ENCODE peak calls at places on chromosomes 12 and 14, in five cellular contexts. W is HepG2, C is H1, G is astrocyte, E is GM23248. V is an unnamed sample.

GRCh38 chr12:108115123-108115745 is 13.9 kb upstream of the WSCD2 start:
- DNase-seq in W (no peak), C (no peak), G (no peak), E (no peak), V (no peak)

GRCh38 chr14:68891851-68892660 is 87.0 kb downstream of the ACTN1 start:
- DNase-seq in W (no peak), C (no peak), G (peak), E (peak), V (no peak)

GRCh38 chr12:118060301-118061010 is 523 bp downstream of the WSB2 start:
- DNase-seq in W (no peak), C (peak), G (no peak), E (peak), V (peak)

GRCh38 chr14:68916358-68916757 is 62.7 kb downstream of the ACTN1 start:
- DNase-seq in W (no peak), C (no peak), G (no peak), E (no peak), V (no peak)

GRCh38 chr12:52249041-52249461 is 16.0 kb downstream of the KRT7 start:
- DNase-seq in W (no peak), C (no peak), G (no peak), E (peak), V (peak)

GRCh38 chr12:81627336-81628189 is 131.6 kb downstream of the PPFIA2 start:
- DNase-seq in W (peak), C (no peak), G (peak), E (peak), V (peak)

GRCh38 chr14:93969082-93969828 is 7.1 kb downstream of the ASB2 start:
- DNase-seq in W (no peak), C (no peak), G (no peak), E (no peak), V (no peak)

GRCh38 chr12:93173178-93173957 is 204.4 kb upstream of the NUDT4 start:
- DNase-seq in W (no peak), C (no peak), G (peak), E (peak), V (no peak)

GRCh38 chr12:121775501-121775900 is 18.0 kb downstream of the RHOF start:
- DNase-seq in W (no peak), C (no peak), G (no peak), E (no peak), V (no peak)

GRCh38 chr12:88579941-88580871 is at the start of gene KITLG:
- DNase-seq in W (peak), C (peak), G (peak), E (peak), V (peak)

GRCh38 chr12:91778938-91779400 is 366.7 kb downstream of the BTG1 start:
- DNase-seq in W (peak), C (no peak), G (peak), E (peak), V (peak)

GRCh38 chr12:68319988-68320623 is 12.1 kb downstream of the MDM1 start:
- DNase-seq in W (no peak), C (no peak), G (peak), E (peak), V (no peak)

GRCh38 chr14:48536318-48536717 is 860.9 kb upstream of the MDGA2 start:
- DNase-seq in W (peak), C (peak), G (no peak), E (no peak), V (no peak)

GRCh38 chr12:106358410-106359241 is 1.1 kb downstream of the POLR3B start:
- DNase-seq in W (peak), C (no peak), G (peak), E (peak), V (peak)

GRCh38 chr12:50621435-50622304 is 116.9 kb downstream of the DIP2B start:
- DNase-seq in W (no peak), C (no peak), G (peak), E (no peak), V (no peak)

GRCh38 chr12:1845010-1845409 is 24.6 kb downstream of the LRTM2 start:
- DNase-seq in W (no peak), C (peak), G (no peak), E (no peak), V (no peak)

GRCh38 chr12:89920866-89921265 is 212.2 kb upstream of the ATP2B1 start:
- DNase-seq in W (no peak), C (no peak), G (no peak), E (no peak), V (no peak)

GRCh38 chr14:31206536-31207286 is 882 bp downstream of the HECTD1 start:
- DNase-seq in W (peak), C (peak), G (peak), E (peak), V (peak)

GRCh38 chr12:50055831-50056628 is 1.4 kb upstream of the ASIC1 start:
- DNase-seq in W (peak), C (peak), G (no peak), E (peak), V (no peak)

GRCh38 chr14:52023518-52023917 is 34.2 kb downstream of the RTRAF start:
- DNase-seq in W (no peak), C (no peak), G (peak), E (peak), V (no peak)

GRCh38 chr12:40146800-40147797 is 41.2 kb upstream of the SLC2A13 start:
- DNase-seq in W (no peak), C (no peak), G (no peak), E (no peak), V (no peak)

GRCh38 chr12:51972849-51973273 is 21.4 kb downstream of the ACVR1B start:
- DNase-seq in W (no peak), C (no peak), G (peak), E (peak), V (no peak)

GRCh38 chr12:127170271-127171180 is 1096.4 kb upstream of the TMEM132C start:
- DNase-seq in W (no peak), C (no peak), G (no peak), E (peak), V (no peak)

GRCh38 chr12:111413442-111414086 is 7.8 kb downstream of the SH2B3 start:
- DNase-seq in W (no peak), C (no peak), G (peak), E (peak), V (no peak)

DNA sequence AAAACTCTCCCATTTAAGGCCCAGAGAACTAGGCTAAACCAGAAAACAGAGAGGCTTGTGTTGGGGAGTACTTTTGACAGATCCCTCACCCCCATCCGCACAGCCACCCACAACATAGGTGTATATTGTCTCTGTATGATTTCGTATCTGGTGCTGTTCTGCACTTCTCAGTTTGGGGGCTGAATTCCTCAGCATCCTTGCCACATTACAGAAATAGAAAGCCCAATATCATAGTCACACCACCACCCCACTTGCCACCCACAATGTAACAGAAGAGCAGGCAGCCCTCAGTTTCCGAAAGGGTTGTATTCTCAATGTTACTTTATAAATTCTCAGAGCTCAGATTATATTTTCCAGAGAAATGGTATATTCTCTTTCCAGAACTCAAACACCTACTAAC is 950.9 kb downstream of the DIO2 start:
- DNase-seq in W (no peak), C (no peak), G (no peak), E (no peak), V (no peak)
- H3K4me2 ChIP-seq in W (no peak), C (no peak), G (no peak), E (no peak), V (no peak)

GRCh38 chr14:53714495-53715389 is 241.9 kb downstream of the BMP4 start:
- DNase-seq in W (no peak), C (no peak), G (peak), E (no peak), V (no peak)
- H3K27ac ChIP-seq in W (peak), C (no peak), G (no peak), E (no peak), V (no peak)

DNA sequence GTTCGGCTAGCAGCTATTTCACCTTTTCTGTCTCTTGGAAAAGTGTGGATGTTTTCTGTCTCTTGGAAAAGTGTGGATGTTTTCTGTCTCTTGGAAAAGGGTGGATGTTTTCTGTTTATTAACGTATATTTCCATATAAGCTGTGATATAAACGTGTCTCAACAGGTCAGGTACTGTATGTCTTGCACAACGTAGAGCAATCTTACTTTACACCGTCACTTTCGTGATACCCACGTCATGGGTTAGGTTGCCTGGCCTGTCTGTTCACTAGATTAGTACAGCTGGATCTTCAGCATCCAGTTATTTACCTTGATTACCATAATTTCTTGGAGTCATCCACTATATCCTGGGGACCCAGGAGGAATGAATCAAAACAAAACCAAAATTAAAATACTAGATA is 14.1 kb downstream of the CLEC7A start:
- DNase-seq in W (no peak), C (no peak), G (no peak), E (no peak), V (no peak)
- H3K4me2 ChIP-seq in W (no peak), C (no peak), G (no peak), E (no peak), V (no peak)

DNA sequence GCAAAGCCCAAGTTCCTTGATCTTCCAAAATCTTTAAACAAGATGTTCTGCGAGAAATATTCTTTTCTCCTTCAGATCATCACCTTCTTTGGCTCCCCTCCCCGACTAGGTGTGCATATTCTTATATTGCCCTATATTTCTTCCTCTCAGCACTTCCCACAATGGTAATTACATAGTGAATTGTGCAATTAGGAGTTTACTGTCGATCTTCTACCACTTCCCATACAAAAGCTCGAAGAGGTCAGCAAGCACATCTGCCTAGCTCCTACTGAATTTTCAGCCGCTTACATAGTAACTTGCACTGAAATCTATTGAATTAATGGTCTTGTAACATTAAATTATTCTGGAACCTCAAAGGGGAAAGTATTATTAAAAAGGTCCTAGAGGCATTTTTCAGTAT is 16.7 kb downstream of the OSBPL8 start:
- DNase-seq in W (no peak), C (no peak), G (no peak), E (no peak), V (no peak)
- H3K27ac ChIP-seq in W (no peak), C (no peak), G (no peak), E (no peak), V (no peak)

DNA sequence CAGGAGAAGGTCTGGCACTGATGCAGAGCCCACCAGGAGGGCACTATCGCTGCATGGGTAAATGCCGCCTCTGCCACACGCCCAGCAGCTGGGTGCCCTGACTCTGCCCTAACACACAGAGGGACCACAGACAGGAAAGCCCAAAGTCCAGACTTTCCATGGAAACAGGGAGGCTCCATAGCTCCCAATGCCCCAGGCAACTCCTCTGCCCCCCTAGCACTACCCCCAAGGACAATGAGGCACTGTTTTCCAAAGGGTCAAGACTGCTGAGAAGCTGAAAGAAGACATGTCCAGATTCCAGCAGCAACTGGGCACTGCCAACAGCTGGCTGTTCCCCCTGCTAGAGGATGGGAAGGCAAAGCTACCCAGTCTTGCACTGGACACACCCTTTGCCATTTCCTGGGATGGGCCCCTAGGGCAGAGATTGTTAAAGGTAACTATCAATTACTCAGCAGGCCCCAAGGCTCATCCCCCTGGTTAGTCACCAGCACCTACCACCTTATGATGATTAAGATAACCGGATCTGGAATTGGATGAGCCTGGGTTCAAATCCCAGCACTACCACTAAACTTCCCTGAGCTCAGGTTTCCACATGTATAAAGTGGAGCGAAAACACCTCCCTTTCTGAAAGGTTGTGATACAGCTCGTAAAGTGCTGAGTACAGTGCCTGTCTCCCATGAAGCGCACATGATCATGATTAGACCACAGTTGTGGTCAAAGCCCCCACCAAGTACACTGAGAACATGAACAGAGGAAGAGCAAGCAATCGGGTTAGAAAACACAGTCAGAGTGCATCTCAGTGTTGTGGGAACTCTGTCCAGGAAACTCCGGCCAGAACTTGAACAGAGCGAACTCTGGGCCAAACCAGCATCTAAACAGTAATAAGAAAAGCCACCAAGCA is 3.3 kb downstream of the PXN start:
- DNase-seq in W (no peak), C (no peak), G (no peak), E (peak), V (peak)
- H3K4me2 ChIP-seq in W (peak), C (peak), G (peak), E (peak), V (peak)

GRCh38 chr14:102426796-102427195 is 64.1 kb downstream of the TECPR2 start:
- DNase-seq in W (no peak), C (no peak), G (no peak), E (no peak), V (no peak)
- H3K27ac ChIP-seq in W (no peak), C (no peak), G (no peak), E (no peak), V (no peak)